ENCODE peak calls at places on chromosomes 3 and 15, in four cellular contexts. G, D, H and Q are unnamed samples.

GRCh38 chr3:46734773-46735172 is 17.1 kb upstream of the PRSS50 start:
- DNase-seq in D (no peak), G (no peak), H (no peak), Q (no peak)

GRCh38 chr3:124606180-124606579 is 124.1 kb upstream of the UMPS start:
- DNase-seq in D (no peak), H (peak), G (no peak), Q (no peak)

GRCh38 chr3:23002846-23003800 is 200.0 kb upstream of the UBE2E2 start:
- DNase-seq in H (peak), G (no peak), D (no peak), Q (no peak)

GRCh38 chr3:179719048-179719734 is 66.4 kb downstream of the USP13 start:
- DNase-seq in H (no peak), D (no peak), G (no peak), Q (no peak)

GRCh38 chr3:117473981-117474563 is 764.5 kb downstream of the TUSC7 start:
- DNase-seq in G (no peak), H (no peak), D (no peak), Q (no peak)

GRCh38 chr3:32420138-32420981 is 28.7 kb downstream of the CMTM7 start:
- DNase-seq in D (no peak), H (peak), G (peak), Q (peak)

GRCh38 chr15:84982301-84982920 is 755 bp downstream of the PDE8A start:
- DNase-seq in D (no peak), H (no peak), G (no peak), Q (no peak)

GRCh38 chr3:142618917-142619401 is 22.8 kb downstream of the PLS1 start:
- DNase-seq in H (no peak), D (no peak), G (no peak), Q (no peak)

GRCh38 chr15:28885630-28886430 is at the start of gene APBA2:
- DNase-seq in H (no peak), D (peak), G (peak), Q (no peak)

GRCh38 chr3:134373278-134373941 is 837 bp downstream of the AMOTL2 start:
- DNase-seq in D (peak), H (peak), G (peak), Q (peak)

GRCh38 chr3:11507719-11508118 is 136.0 kb downstream of the VGLL4 start:
- DNase-seq in G (no peak), D (no peak), H (no peak), Q (no peak)

GRCh38 chr15:82079736-82080135 is 33.9 kb upstream of the MEX3B start:
- DNase-seq in H (no peak), G (no peak), D (peak), Q (peak)

GRCh38 chr15:34726407-34727100 is 28.2 kb downstream of the GJD2 start:
- DNase-seq in H (peak), D (peak), G (no peak), Q (peak)

GRCh38 chr3:84223512-84223911 is 735.3 kb upstream of the CADM2 start:
- DNase-seq in D (no peak), H (no peak), G (no peak), Q (no peak)

GRCh38 chr3:183324083-183324482 is 71.0 kb downstream of the B3GNT5 start:
- DNase-seq in D (no peak), G (no peak), H (no peak), Q (no peak)

GRCh38 chr3:179653777-179654117 is 907 bp downstream of the USP13 start:
- DNase-seq in D (no peak), G (no peak), H (no peak), Q (no peak)

GRCh38 chr3:195760345-195760983 is 39.7 kb downstream of the MUC20 start:
- DNase-seq in D (no peak), H (no peak), G (no peak), Q (no peak)

GRCh38 chr3:13042932-13043275 is 30.3 kb downstream of the IQSEC1 start:
- DNase-seq in D (no peak), G (peak), H (no peak), Q (no peak)

GRCh38 chr15:57527382-57528091 is 64.2 kb upstream of the MYZAP start:
- DNase-seq in H (no peak), G (peak), D (peak), Q (peak)

GRCh38 chr15:88274534-88275460 is 18.3 kb upstream of the NTRK3 start:
- DNase-seq in G (peak), D (peak), H (no peak), Q (peak)

GRCh38 chr3:177824190-177824786 is 627.0 kb upstream of the TBL1XR1 start:
- DNase-seq in H (peak), G (no peak), D (peak), Q (peak)

GRCh38 chr15:36415643-36416042 is 163.8 kb upstream of the CDIN1 start:
- DNase-seq in G (no peak), D (peak), H (no peak), Q (peak)

GRCh38 chr3:194730369-194730768 is 44.7 kb downstream of the FAM43A start:
- DNase-seq in H (peak), G (no peak), D (peak), Q (peak)

GRCh38 chr3:106457278-106458210 is 588.7 kb upstream of the CBLB start:
- DNase-seq in G (no peak), H (peak), D (peak), Q (peak)

GRCh38 chr3:11077466-11077865 is 76.8 kb upstream of the HRH1 start:
- DNase-seq in D (peak), G (no peak), H (no peak), Q (peak)

GRCh38 chr3:168080499-168081170 is 15.1 kb downstream of the GOLIM4 start:
- DNase-seq in H (no peak), G (no peak), D (no peak), Q (no peak)

GRCh38 chr15:39433351-39433750 is 147.5 kb upstream of the THBS1 start:
- DNase-seq in G (no peak), H (no peak), D (no peak), Q (no peak)

GRCh38 chr15:78533331-78533730 is 6.9 kb upstream of the PSMA4 start:
- DNase-seq in D (no peak), G (no peak), H (no peak), Q (no peak)

GRCh38 chr3:129601713-129602112 is 4.8 kb downstream of the PLXND1 start:
- DNase-seq in G (no peak), D (no peak), H (no peak), Q (no peak)

GRCh38 chr3:73768594-73769308 is 144.0 kb upstream of the PDZRN3 start:
- DNase-seq in G (no peak), D (peak), H (no peak), Q (peak)

GRCh38 chr3:186993940-186994670 is 63.8 kb downstream of the ST6GAL1 start:
- DNase-seq in H (no peak), G (no peak), D (no peak), Q (no peak)

GRCh38 chr3:129829640-129830039 is 63.9 kb downstream of the TMCC1 start:
- DNase-seq in G (no peak), D (peak), H (peak), Q (peak)

GRCh38 chr15:68232937-68233336 is 3.4 kb upstream of the CLN6 start:
- DNase-seq in H (no peak), G (no peak), D (no peak), Q (no peak)

GRCh38 chr15:19992428-19992827 is 549.2 kb downstream of the GOLGA6L6 start:
- DNase-seq in H (no peak), D (no peak), G (no peak), Q (no peak)

GRCh38 chr15:19984101-19984500 is 557.5 kb downstream of the GOLGA6L6 start:
- DNase-seq in H (no peak), G (no peak), D (no peak), Q (no peak)

GRCh38 chr15:19987389-19988048 is 554.1 kb downstream of the GOLGA6L6 start:
- DNase-seq in H (no peak), G (no peak), D (no peak), Q (no peak)
- TF ChIP-seq CTCF in H (peak), G (no peak), D (no peak), Q (peak)

DNA sequence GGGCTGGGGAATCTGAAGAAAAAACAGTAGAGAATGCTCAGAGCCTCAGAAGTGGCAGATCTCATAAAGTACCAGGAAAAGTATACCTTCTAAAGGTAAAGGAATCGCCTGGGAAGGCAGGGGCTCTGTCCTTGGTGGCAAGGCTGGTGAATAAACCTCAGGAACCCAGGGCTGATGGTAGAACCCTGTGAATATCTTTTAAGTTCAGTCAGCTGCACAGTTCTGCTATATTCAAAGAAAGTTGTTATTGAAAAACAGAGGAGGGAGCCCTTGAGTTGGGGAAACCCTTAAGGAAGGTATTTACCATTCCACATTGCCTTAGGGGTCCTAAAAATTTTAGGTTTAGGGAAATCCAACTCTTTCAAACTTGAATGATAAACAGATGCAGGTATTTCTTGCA is 31.2 kb downstream of the ZPLD1 start:
- DNase-seq in H (no peak), D (no peak), G (no peak), Q (no peak)
- TF ChIP-seq CTCF in H (peak), D (no peak), G (no peak), Q (peak)

DNA sequence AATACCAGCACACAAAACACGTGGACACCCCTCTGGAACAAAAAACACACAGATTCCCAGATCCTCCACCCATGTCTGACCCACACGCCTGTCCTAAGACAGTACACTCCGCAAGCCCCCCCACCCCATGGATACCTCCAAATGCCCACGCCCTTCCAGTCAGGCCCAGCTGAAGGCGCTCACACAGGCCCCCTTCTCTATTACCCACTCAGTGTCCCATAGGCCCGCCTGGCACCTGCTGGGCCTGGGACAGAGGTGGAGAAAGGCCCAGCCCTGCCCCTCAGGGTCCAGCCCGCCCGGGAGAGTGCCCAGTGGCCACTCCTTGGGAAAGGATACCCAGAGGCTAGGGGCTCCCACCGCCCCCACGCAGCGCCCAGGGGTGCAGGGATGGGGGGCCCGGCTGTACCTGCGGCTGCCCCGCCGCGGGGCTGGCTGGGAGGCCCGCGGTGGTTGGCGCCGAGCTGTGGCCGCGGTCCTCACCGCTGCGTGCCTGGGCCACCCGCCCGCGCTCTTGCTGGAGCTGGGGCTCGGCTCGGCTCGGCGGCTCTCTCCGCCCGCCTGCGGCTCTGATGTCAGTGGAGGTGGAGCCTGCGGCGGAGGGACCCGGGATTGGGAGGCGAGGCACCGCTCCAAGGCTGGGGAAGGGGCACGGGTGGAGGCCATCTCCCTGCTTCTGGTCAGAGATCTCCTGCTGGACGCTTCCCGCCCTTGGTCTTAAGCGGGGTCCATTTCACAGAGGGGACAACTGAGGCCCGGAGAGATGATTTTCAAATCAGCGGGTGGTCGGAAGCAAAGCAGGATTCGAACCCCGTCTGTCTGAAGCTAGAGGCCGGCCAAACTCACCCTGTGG is at the start of gene CAMK1:
- DNase-seq in D (peak), H (no peak), G (peak), Q (peak)
- TF ChIP-seq CTCF in D (no peak), H (no peak), G (no peak), Q (no peak)

GRCh38 chr3:138434276-138434874 is at the start of gene ESYT3:
- DNase-seq in H (no peak), G (peak), D (peak), Q (no peak)
- TF ChIP-seq CTCF in H (no peak), G (no peak), D (no peak), Q (no peak)

GRCh38 chr3:77348244-77348855 is 308.5 kb downstream of the ROBO2 start:
- DNase-seq in H (no peak), D (no peak), G (peak), Q (peak)
- TF ChIP-seq CTCF in H (peak), D (peak), G (peak), Q (peak)

DNA sequence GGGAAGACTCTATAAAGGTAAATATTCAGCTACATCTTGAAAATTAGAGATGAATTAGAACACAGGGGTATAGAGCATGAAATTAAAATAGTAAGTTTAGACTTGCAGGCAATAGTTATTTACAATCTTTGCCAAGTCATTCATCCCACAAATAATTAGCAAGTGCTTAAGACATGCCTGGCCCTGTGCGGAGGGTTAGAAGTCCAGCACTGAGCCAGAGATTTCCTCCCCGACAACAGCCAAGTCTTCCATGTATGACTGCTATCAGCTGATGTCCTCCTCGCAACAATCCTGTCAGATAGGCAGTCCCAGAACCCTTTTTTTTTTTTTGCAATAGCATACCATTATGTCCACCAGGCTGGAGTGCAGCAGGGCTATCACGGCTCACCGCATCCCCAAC is 14.6 kb downstream of the SIN3A start:
- DNase-seq in G (no peak), D (no peak), H (no peak), Q (no peak)
- TF ChIP-seq CTCF in G (no peak), D (no peak), H (no peak), Q (no peak)

GRCh38 chr3:24197809-24198208 is 252.7 kb downstream of the NR1D2 start:
- DNase-seq in H (no peak), G (no peak), D (no peak), Q (no peak)
- TF ChIP-seq CTCF in H (no peak), G (no peak), D (no peak), Q (no peak)

DNA sequence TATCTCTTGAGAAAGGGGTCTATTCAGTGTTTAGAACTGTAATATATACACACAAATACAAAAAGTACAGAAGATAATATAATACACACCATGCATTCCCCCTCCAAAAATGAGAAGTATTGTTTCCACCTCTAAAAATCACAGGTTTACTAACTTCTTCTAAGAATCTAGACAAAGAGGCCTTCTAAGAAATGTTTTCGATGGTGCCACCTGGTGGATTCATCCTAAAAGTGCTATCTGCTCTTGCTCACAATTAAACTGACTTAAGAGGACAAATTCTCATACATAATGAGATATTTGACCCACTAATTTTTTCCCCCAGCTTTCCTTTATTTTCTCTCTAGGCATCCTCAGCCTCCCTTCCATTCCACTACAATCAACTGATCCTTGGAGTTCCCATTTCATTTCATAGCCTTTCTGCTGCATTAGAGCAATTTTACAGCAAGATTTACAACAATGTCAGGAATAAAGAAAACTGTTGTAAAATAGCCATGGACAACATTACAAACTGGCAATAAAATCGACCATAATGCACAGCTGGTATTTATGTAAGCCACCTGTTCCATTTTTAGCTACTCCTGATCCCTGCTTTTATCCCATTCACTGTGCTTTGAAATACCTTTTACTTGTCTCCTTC is 124.6 kb downstream of the ARRDC4 start:
- DNase-seq in H (peak), D (peak), G (peak), Q (peak)
- TF ChIP-seq CTCF in H (peak), D (peak), G (peak), Q (peak)

GRCh38 chr3:17140670-17141505 is 256.1 kb downstream of the PLCL2 start:
- DNase-seq in G (no peak), H (no peak), D (peak), Q (peak)
- TF ChIP-seq CTCF in G (no peak), H (no peak), D (no peak), Q (peak)